ENCODE peak calls at places on chromosome 7, in eight cellular contexts. G, N, A, T, W, O, S and E are unnamed samples.

GRCh38 chr7:132240262-132240661 is 336.0 kb downstream of the PLXNA4 start:
- DNase-seq in A (no peak), S (no peak), T (no peak), W (peak; percentile 72), G (peak; percentile 49), N (no peak), O (no peak), E (no peak)

GRCh38 chr7:30285531-30286284 is 1.3 kb downstream of the ZNRF2 start:
- DNase-seq in S (peak; percentile 46), T (peak; percentile 46), G (peak; percentile 37), W (peak; percentile 52), O (peak; percentile 35), N (peak; percentile 34), A (no peak), E (no peak)

GRCh38 chr7:141649865-141650499 is 52.0 kb downstream of the DENND11 start:
- DNase-seq in W (peak; percentile 53), N (peak; percentile 88), T (peak; percentile 88), O (peak; percentile 42), S (peak; percentile 70), A (no peak), G (peak; percentile 77), E (peak; percentile 53)

GRCh38 chr7:43467406-43467805 is 115.5 kb upstream of the STK17A start:
- DNase-seq in G (no peak), O (no peak), A (no peak), W (no peak), T (peak; percentile 55), S (no peak), N (no peak), E (no peak)

GRCh38 chr7:55556492-55556891 is 15.8 kb downstream of the VOPP1 start:
- DNase-seq in N (no peak), O (no peak), S (no peak), G (no peak), A (no peak), W (no peak), T (no peak), E (no peak)

GRCh38 chr7:107304636-107305035 is 135.8 kb downstream of the HBP1 start:
- DNase-seq in A (no peak), W (no peak), O (no peak), T (no peak), S (no peak), N (no peak), G (no peak), E (no peak)

GRCh38 chr7:65216469-65216868 is 157.2 kb upstream of the ZNF92 start:
- DNase-seq in N (peak; percentile 59), T (peak; percentile 16), G (peak; percentile 81), W (peak; percentile 61), A (no peak), S (peak; percentile 79), O (no peak), E (peak; percentile 68)

GRCh38 chr7:37942934-37943610 is 22.6 kb downstream of the EPDR1 start:
- DNase-seq in G (peak; percentile 9), N (peak; percentile 95), O (peak; percentile 92), T (no peak), A (no peak), S (no peak), W (peak; percentile 86), E (no peak)

GRCh38 chr7:66380285-66380888 is 175.3 kb downstream of the TPST1 start:
- DNase-seq in A (no peak), S (no peak), T (peak; percentile 47), W (no peak), O (no peak), N (no peak), G (no peak), E (no peak)

GRCh38 chr7:7177044-7177517 is 5.3 kb upstream of the C1GALT1 start:
- DNase-seq in S (no peak), G (no peak), W (no peak), T (peak; percentile 85), O (no peak), A (no peak), N (no peak), E (no peak)

GRCh38 chr7:113389247-113389646 is 270.9 kb upstream of the SMIM30 start:
- DNase-seq in W (no peak), A (no peak), S (no peak), N (no peak), T (no peak), O (no peak), G (no peak), E (no peak)

GRCh38 chr7:116776610-116777289 is 85.6 kb upstream of the CAPZA2 start:
- DNase-seq in A (no peak), W (no peak), G (no peak), N (no peak), T (peak; percentile 85), O (no peak), S (no peak), E (no peak)
- H3K4me1 ChIP-seq in A (no peaks in the 10 kb centered on the region), W (peaks cover 66% of the 10 kb centered on the region), G (peaks cover 19% of the 10 kb centered on the region), N (no peaks in the 10 kb centered on the region), T (peaks cover 29% of the 10 kb centered on the region), O (no peaks in the 10 kb centered on the region), S (peaks cover 7% of the 10 kb centered on the region), E (no peaks in the 10 kb centered on the region)

GRCh38 chr7:233456-234035 is 41.2 kb downstream of the FAM20C start:
- DNase-seq in W (no peak), A (no peak), N (no peak), O (peak; percentile 71), T (peak; percentile 56), S (no peak), G (no peak), E (no peak)

GRCh38 chr7:231858-232246 is 39.5 kb downstream of the FAM20C start:
- DNase-seq in T (no peak), G (no peak), N (no peak), A (no peak), O (no peak), W (no peak), S (no peak), E (no peak)

GRCh38 chr7:231030-231857 is 38.9 kb downstream of the FAM20C start:
- DNase-seq in N (no peak), W (no peak), A (no peak), S (no peak), G (no peak), T (no peak), O (no peak), E (no peak)

GRCh38 chr7:234041-234711 is 41.8 kb downstream of the FAM20C start:
- DNase-seq in G (no peak), W (no peak), T (peak; percentile 21), A (no peak), N (no peak), O (peak; percentile 55), S (peak; percentile 30), E (no peak)

DNA sequence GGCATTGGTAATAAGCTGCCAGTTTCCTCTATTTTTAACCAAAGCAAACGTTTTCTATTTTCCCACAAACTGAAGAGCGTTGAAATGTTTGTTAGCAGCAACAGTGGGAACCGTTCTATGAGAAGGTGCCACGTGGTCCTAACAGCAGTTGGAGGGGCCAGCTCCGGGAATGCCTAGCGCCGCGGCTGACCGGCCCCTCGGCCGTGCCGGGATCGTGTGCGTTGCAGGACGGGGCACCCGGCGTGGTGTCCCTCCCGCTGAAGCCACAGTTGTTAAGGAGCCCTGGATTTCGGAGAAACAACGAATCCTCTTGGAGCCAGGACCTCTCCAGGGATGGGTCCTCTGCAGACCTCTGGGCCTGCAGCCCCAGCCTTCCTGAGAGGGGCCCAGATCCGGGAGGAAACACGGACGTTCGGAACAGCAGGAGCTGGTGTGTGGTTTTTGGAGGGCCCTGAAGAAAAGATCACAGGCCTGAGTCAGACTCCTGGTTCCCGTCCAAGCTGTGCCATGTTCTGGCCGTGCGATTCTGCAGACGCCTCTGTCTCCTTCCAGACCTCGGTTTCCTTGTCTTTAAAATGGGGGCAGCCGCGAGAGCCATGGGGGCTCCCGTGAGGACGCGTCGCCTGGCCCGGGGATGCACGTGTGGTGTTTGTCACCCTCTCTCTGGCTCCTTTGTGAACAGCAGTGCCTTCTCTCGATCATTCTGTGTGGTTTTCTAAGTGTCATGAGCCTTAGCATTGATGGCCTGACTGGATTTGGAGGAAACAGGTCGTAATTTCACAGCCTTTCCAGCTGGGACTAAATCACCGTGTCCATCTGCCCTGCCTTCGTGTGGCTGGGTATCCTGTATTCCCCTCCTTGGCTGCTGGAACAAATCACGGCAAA is 40.4 kb downstream of the FAM20C start:
- DNase-seq in A (no peak), T (peak; percentile 76), S (no peak), O (no peak), N (no peak), G (peak; percentile 85), W (no peak), E (no peak)
- TF ChIP-seq POLR2A in A (no peak), T (no peak), S (no peak), O (no peak), N (no peak), G (no peak), W (no peak), E (no peak)

GRCh38 chr7:2824026-2824677 is 20.0 kb downstream of the GNA12 start:
- DNase-seq in G (no peak), W (no peak), A (no peak), S (no peak), T (no peak), O (no peak), N (no peak), E (no peak)

GRCh38 chr7:2823124-2823523 is 21.0 kb downstream of the GNA12 start:
- DNase-seq in G (no peak), A (no peak), N (no peak), S (no peak), W (no peak), T (no peak), O (peak; percentile 47), E (no peak)

GRCh38 chr7:2825595-2826227 is 18.4 kb downstream of the GNA12 start:
- DNase-seq in O (no peak), N (no peak), G (no peak), T (peak; percentile 35), W (no peak), A (no peak), S (no peak), E (no peak)

GRCh38 chr7:2826806-2827205 is 17.3 kb downstream of the GNA12 start:
- DNase-seq in W (no peak), G (no peak), O (no peak), T (no peak), S (no peak), N (no peak), A (no peak), E (no peak)

GRCh38 chr7:2824678-2825461 is 19.2 kb downstream of the GNA12 start:
- DNase-seq in S (no peak), O (no peak), W (no peak), T (peak; percentile 37), N (no peak), A (no peak), G (no peak), E (no peak)
- H3K4me1 ChIP-seq in S (peaks cover 25% of the 10 kb centered on the region), O (peaks cover 32% of the 10 kb centered on the region), W (peaks cover 38% of the 10 kb centered on the region), T (peaks cover 52% of the 10 kb centered on the region), N (peaks cover 52% of the 10 kb centered on the region), A (peaks cover 15% of the 10 kb centered on the region), G (peaks cover 26% of the 10 kb centered on the region), E (peaks cover 10% of the 10 kb centered on the region)

DNA sequence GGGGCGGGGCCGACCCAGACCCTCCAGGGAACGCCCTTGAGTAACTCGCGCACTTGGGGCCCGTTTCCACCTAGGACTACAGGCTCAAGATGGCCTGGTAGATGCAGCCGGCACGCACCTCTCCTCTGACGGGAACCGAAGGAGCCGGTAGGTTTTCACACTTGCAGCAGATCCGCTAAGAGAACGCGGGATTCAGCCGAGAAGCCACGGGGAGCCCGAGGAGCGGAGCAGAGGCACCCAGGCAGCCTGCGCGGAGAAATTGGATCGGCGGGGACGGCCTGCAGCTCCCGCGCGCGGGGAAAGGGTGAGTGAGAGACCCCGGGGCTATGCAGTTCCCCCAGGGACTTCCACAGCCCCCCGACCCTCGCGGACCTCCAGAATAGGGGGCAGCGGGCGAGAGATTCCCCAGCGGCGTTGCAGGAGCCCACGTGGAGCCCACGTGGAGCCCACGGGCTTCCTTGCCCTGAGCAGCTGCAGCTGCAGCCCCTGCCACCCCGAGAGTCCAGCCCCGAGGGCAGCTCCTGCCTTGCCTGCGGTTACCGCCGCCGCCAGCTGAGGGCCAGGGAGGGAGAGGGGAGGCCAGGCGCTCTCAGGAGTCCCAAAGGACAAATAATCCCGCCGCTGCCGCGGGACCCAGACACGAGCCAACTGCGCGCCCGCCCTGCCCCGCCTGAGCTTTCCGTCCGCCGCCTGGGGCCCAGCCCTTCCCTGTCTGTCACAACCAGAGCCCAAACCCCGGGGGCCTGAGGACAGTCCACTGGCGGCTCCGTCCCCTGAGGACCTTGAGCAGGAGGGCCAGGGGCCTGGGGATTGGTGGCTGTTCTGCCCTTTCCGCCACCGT is 13.1 kb downstream of the IFT22 start:
- DNase-seq in N (peak; percentile 26), G (peak; percentile 85), T (no peak), A (no peak), O (no peak), S (peak; percentile 87), W (peak; percentile 85), E (peak; percentile 75)
- TF ChIP-seq POLR2A in N (no peak), G (no peak), T (no peak), A (no peak), O (no peak), S (no peak), W (peak; percentile 21), E (no peak)